ENCODE peak calls at places on chromosome 1, in eight cellular contexts. One of them, this sample, is unnamed.

GRCh38 chr1:151934048-151934493 is 24.8 kb upstream of the THEM4 start:
- DNase-seq in HCT116: no peak
- DNase-seq in Calu3: peak; percentile 76
- DNase-seq in fibroblast of lung: peak; percentile 69
- DNase-seq in GM23338: peak; percentile 86
- DNase-seq in psoas muscle: no peak
- DNase-seq in neural crest cell: peak; percentile 44
- DNase-seq in GM13976: peak; percentile 55
- DNase-seq in this sample: peak; percentile 42

GRCh38 chr1:212488436-212489283 is 55.9 kb downstream of the NENF start:
- DNase-seq in HCT116: no peak
- DNase-seq in Calu3: peak; percentile 83
- DNase-seq in fibroblast of lung: peak; percentile 92
- DNase-seq in GM23338: no peak
- DNase-seq in psoas muscle: peak; percentile 62
- DNase-seq in neural crest cell: no peak
- DNase-seq in GM13976: peak; percentile 81
- DNase-seq in this sample: peak; percentile 79

GRCh38 chr1:71303617-71304041 is 222.8 kb upstream of the ZRANB2 start:
- DNase-seq in HCT116: no peak
- DNase-seq in Calu3: no peak
- DNase-seq in fibroblast of lung: no peak
- DNase-seq in GM23338: no peak
- DNase-seq in psoas muscle: no peak
- DNase-seq in neural crest cell: no peak
- DNase-seq in GM13976: no peak
- DNase-seq in this sample: no peak

GRCh38 chr1:220528049-220528678 is at the start of gene MARK1:
- DNase-seq in HCT116: no peak
- DNase-seq in Calu3: peak; percentile 56
- DNase-seq in fibroblast of lung: peak; percentile 46
- DNase-seq in GM23338: peak; percentile 79
- DNase-seq in psoas muscle: peak; percentile 85
- DNase-seq in neural crest cell: peak; percentile 52
- DNase-seq in GM13976: peak; percentile 64
- DNase-seq in this sample: peak; percentile 56

GRCh38 chr1:27807385-27807784 is 23.2 kb upstream of the PPP1R8 start:
- DNase-seq in HCT116: no peak
- DNase-seq in Calu3: no peak
- DNase-seq in fibroblast of lung: no peak
- DNase-seq in GM23338: peak; percentile 28
- DNase-seq in psoas muscle: no peak
- DNase-seq in neural crest cell: no peak
- DNase-seq in GM13976: no peak
- DNase-seq in this sample: no peak

GRCh38 chr1:28773105-28773504 is 36.4 kb downstream of the YTHDF2 start:
- DNase-seq in HCT116: no peak
- DNase-seq in Calu3: no peak
- DNase-seq in fibroblast of lung: no peak
- DNase-seq in GM23338: no peak
- DNase-seq in psoas muscle: no peak
- DNase-seq in neural crest cell: no peak
- DNase-seq in GM13976: no peak
- DNase-seq in this sample: no peak

GRCh38 chr1:119279441-119280415 is 88.9 kb upstream of the HAO2 start:
- DNase-seq in HCT116: peak; percentile 71
- DNase-seq in Calu3: peak; percentile 61
- DNase-seq in fibroblast of lung: peak; percentile 46
- DNase-seq in GM23338: no peak
- DNase-seq in psoas muscle: no peak
- DNase-seq in neural crest cell: no peak
- DNase-seq in GM13976: no peak
- DNase-seq in this sample: no peak

GRCh38 chr1:200302893-200303250 is 107.0 kb downstream of the ZNF281 start:
- DNase-seq in HCT116: no peak
- DNase-seq in Calu3: no peak
- DNase-seq in fibroblast of lung: peak; percentile 36
- DNase-seq in GM23338: peak; percentile 50
- DNase-seq in psoas muscle: no peak
- DNase-seq in neural crest cell: no peak
- DNase-seq in GM13976: no peak
- DNase-seq in this sample: no peak

GRCh38 chr1:7224644-7225043 is 439.4 kb downstream of the CAMTA1 start:
- DNase-seq in HCT116: peak; percentile 37
- DNase-seq in Calu3: no peak
- DNase-seq in fibroblast of lung: no peak
- DNase-seq in GM23338: peak; percentile 49
- DNase-seq in psoas muscle: no peak
- DNase-seq in neural crest cell: no peak
- DNase-seq in GM13976: no peak
- DNase-seq in this sample: no peak

GRCh38 chr1:180027949-180028445 is 73.4 kb downstream of the CEP350 start:
- DNase-seq in HCT116: no peak
- DNase-seq in Calu3: no peak
- DNase-seq in fibroblast of lung: peak; percentile 82
- DNase-seq in GM23338: no peak
- DNase-seq in psoas muscle: no peak
- DNase-seq in neural crest cell: no peak
- DNase-seq in GM13976: no peak
- DNase-seq in this sample: no peak

GRCh38 chr1:154571964-154572288 is 4.3 kb downstream of the CHRNB2 start:
- DNase-seq in HCT116: no peak
- DNase-seq in Calu3: no peak
- DNase-seq in fibroblast of lung: no peak
- DNase-seq in GM23338: peak; percentile 12
- DNase-seq in psoas muscle: no peak
- DNase-seq in neural crest cell: no peak
- DNase-seq in GM13976: no peak
- DNase-seq in this sample: no peak

GRCh38 chr1:26786437-26787380 is 1.0 kb upstream of the PIGV start:
- DNase-seq in HCT116: no peak
- DNase-seq in Calu3: peak; percentile 30
- DNase-seq in fibroblast of lung: peak; percentile 86
- DNase-seq in GM23338: peak; percentile 69
- DNase-seq in psoas muscle: peak; percentile 81
- DNase-seq in neural crest cell: peak; percentile 32
- DNase-seq in GM13976: peak; percentile 70
- DNase-seq in this sample: peak; percentile 65

GRCh38 chr1:244214009-244214967 is 163.2 kb downstream of the ZBTB18 start:
- DNase-seq in HCT116: peak; percentile 79
- DNase-seq in Calu3: peak; percentile 85
- DNase-seq in fibroblast of lung: peak; percentile 90
- DNase-seq in GM23338: peak; percentile 75
- DNase-seq in psoas muscle: peak; percentile 73
- DNase-seq in neural crest cell: no peak
- DNase-seq in GM13976: no peak
- DNase-seq in this sample: no peak

GRCh38 chr1:222897527-222898190 is 82.8 kb downstream of the DISP1 start:
- DNase-seq in HCT116: no peak
- DNase-seq in Calu3: no peak
- DNase-seq in fibroblast of lung: peak; percentile 52
- DNase-seq in GM23338: no peak
- DNase-seq in psoas muscle: no peak
- DNase-seq in neural crest cell: no peak
- DNase-seq in GM13976: no peak
- DNase-seq in this sample: no peak

GRCh38 chr1:152162826-152163463 is 3.9 kb upstream of the RPTN start:
- DNase-seq in HCT116: peak; percentile 34
- DNase-seq in Calu3: no peak
- DNase-seq in fibroblast of lung: peak; percentile 58
- DNase-seq in GM23338: no peak
- DNase-seq in psoas muscle: no peak
- DNase-seq in neural crest cell: no peak
- DNase-seq in GM13976: no peak
- DNase-seq in this sample: no peak

GRCh38 chr1:168379110-168379860 is 98.6 kb downstream of the TBX19 start:
- DNase-seq in HCT116: no peak
- DNase-seq in Calu3: no peak
- DNase-seq in fibroblast of lung: no peak
- DNase-seq in GM23338: no peak
- DNase-seq in psoas muscle: no peak
- DNase-seq in neural crest cell: no peak
- DNase-seq in GM13976: no peak
- DNase-seq in this sample: no peak

GRCh38 chr1:84271452-84272273 is 29.8 kb upstream of the SAMD13 start:
- DNase-seq in HCT116: no peak
- DNase-seq in Calu3: peak; percentile 18
- DNase-seq in fibroblast of lung: peak; percentile 61
- DNase-seq in GM23338: peak; percentile 43
- DNase-seq in psoas muscle: no peak
- DNase-seq in neural crest cell: no peak
- DNase-seq in GM13976: peak; percentile 64
- DNase-seq in this sample: peak; percentile 56

GRCh38 chr1:24093762-24094161 is 18.2 kb downstream of the MYOM3 start:
- DNase-seq in HCT116: no peak
- DNase-seq in Calu3: no peak
- DNase-seq in fibroblast of lung: no peak
- DNase-seq in GM23338: no peak
- DNase-seq in psoas muscle: no peak
- DNase-seq in neural crest cell: no peak
- DNase-seq in GM13976: no peak
- DNase-seq in this sample: no peak

GRCh38 chr1:114081145-114082046 is 72.3 kb downstream of the SYT6 start:
- DNase-seq in HCT116: no peak
- DNase-seq in Calu3: no peak
- DNase-seq in fibroblast of lung: no peak
- DNase-seq in GM23338: no peak
- DNase-seq in psoas muscle: peak; percentile 56
- DNase-seq in neural crest cell: no peak
- DNase-seq in GM13976: no peak
- DNase-seq in this sample: no peak

GRCh38 chr1:65082346-65083040 is 65.5 kb upstream of the AK4 start:
- DNase-seq in HCT116: no peak
- DNase-seq in Calu3: no peak
- DNase-seq in fibroblast of lung: no peak
- DNase-seq in GM23338: no peak
- DNase-seq in psoas muscle: no peak
- DNase-seq in neural crest cell: no peak
- DNase-seq in GM13976: no peak
- DNase-seq in this sample: no peak
- TF ChIP-seq CTCF in HCT116: no peak
- TF ChIP-seq CTCF in Calu3: no peak
- TF ChIP-seq CTCF in fibroblast of lung: no peak
- TF ChIP-seq CTCF in GM23338: no peak
- TF ChIP-seq CTCF in psoas muscle: no peak
- TF ChIP-seq CTCF in neural crest cell: no peak
- TF ChIP-seq CTCF in GM13976: no peak
- TF ChIP-seq CTCF in this sample: no peak

DNA sequence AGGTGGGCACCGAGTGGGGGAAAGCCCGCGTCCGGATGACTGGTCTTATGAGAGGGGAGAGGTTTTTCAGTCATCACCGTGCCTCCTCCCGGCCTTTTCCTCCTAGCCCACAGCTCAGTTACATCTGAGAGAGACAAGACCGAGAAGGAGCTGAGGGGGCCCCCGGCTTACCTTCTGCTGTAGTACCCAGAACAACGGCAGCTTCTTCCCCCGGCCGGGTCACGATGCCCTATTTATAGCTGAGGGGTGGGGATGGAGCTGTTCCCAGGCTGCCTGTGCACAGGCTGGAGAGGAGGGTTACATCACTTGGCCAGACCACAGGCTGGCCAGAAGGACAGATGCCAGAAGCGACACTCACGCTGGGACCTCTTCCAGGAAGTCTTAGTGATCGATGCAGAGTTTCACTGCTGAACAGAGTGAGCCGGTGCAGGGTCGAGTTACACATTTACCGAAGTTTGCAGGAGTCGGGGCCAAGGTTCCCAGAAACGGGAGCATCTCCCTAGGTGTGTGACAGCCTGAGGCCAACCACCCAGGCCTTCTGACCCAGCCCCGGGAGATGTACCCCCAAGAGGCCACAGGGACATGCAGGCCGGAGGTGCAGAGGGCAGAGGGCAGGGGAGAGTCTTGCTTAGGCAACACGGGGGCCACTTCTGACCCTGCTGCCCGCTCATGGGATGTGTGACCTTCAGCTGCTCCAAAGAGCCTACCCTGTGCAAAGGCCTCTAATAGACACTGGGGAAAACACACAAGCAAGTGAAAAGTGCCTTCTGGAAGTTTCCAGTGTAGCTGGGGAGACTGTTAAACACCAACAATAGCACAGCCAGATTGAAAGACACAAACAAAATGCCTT is at the start of gene AGT:
- DNase-seq in HCT116: no peak
- DNase-seq in Calu3: peak; percentile 79
- DNase-seq in fibroblast of lung: peak; percentile 94
- DNase-seq in GM23338: no peak
- DNase-seq in psoas muscle: peak; percentile 93
- DNase-seq in neural crest cell: no peak
- DNase-seq in GM13976: no peak
- DNase-seq in this sample: no peak
- TF ChIP-seq CTCF in HCT116: no peak
- TF ChIP-seq CTCF in Calu3: no peak
- TF ChIP-seq CTCF in fibroblast of lung: no peak
- TF ChIP-seq CTCF in GM23338: no peak
- TF ChIP-seq CTCF in psoas muscle: no peak
- TF ChIP-seq CTCF in neural crest cell: no peak
- TF ChIP-seq CTCF in GM13976: no peak
- TF ChIP-seq CTCF in this sample: no peak

GRCh38 chr1:60809204-60809985 is 273.0 kb upstream of the NFIA start:
- DNase-seq in HCT116: no peak
- DNase-seq in Calu3: no peak
- DNase-seq in fibroblast of lung: no peak
- DNase-seq in GM23338: no peak
- DNase-seq in psoas muscle: no peak
- DNase-seq in neural crest cell: no peak
- DNase-seq in GM13976: no peak
- DNase-seq in this sample: no peak
- TF ChIP-seq CTCF in HCT116: no peak
- TF ChIP-seq CTCF in Calu3: no peak
- TF ChIP-seq CTCF in fibroblast of lung: no peak
- TF ChIP-seq CTCF in GM23338: no peak
- TF ChIP-seq CTCF in psoas muscle: no peak
- TF ChIP-seq CTCF in neural crest cell: no peak
- TF ChIP-seq CTCF in GM13976: no peak
- TF ChIP-seq CTCF in this sample: no peak

GRCh38 chr1:110176299-110176956 is 26.1 kb downstream of the SLC6A17 start:
- DNase-seq in HCT116: no peak
- DNase-seq in Calu3: peak; percentile 70
- DNase-seq in fibroblast of lung: no peak
- DNase-seq in GM23338: no peak
- DNase-seq in psoas muscle: no peak
- DNase-seq in neural crest cell: no peak
- DNase-seq in GM13976: no peak
- DNase-seq in this sample: no peak

GRCh38 chr1:110171134-110171733 is 20.9 kb downstream of the SLC6A17 start:
- DNase-seq in HCT116: no peak
- DNase-seq in Calu3: no peak
- DNase-seq in fibroblast of lung: no peak
- DNase-seq in GM23338: no peak
- DNase-seq in psoas muscle: no peak
- DNase-seq in neural crest cell: no peak
- DNase-seq in GM13976: no peak
- DNase-seq in this sample: no peak

GRCh38 chr1:110174961-110175360 is 24.7 kb downstream of the SLC6A17 start:
- DNase-seq in HCT116: no peak
- DNase-seq in Calu3: no peak
- DNase-seq in fibroblast of lung: no peak
- DNase-seq in GM23338: no peak
- DNase-seq in psoas muscle: no peak
- DNase-seq in neural crest cell: no peak
- DNase-seq in GM13976: no peak
- DNase-seq in this sample: no peak

GRCh38 chr1:110172001-110172400 is 21.7 kb downstream of the SLC6A17 start:
- DNase-seq in HCT116: no peak
- DNase-seq in Calu3: no peak
- DNase-seq in fibroblast of lung: no peak
- DNase-seq in GM23338: no peak
- DNase-seq in psoas muscle: no peak
- DNase-seq in neural crest cell: no peak
- DNase-seq in GM13976: no peak
- DNase-seq in this sample: no peak

GRCh38 chr1:110173466-110174117 is 23.3 kb downstream of the SLC6A17 start:
- DNase-seq in HCT116: no peak
- DNase-seq in Calu3: no peak
- DNase-seq in fibroblast of lung: no peak
- DNase-seq in GM23338: peak; percentile 45
- DNase-seq in psoas muscle: no peak
- DNase-seq in neural crest cell: no peak
- DNase-seq in GM13976: no peak
- DNase-seq in this sample: no peak
- TF ChIP-seq CTCF in HCT116: no peak
- TF ChIP-seq CTCF in Calu3: no peak
- TF ChIP-seq CTCF in fibroblast of lung: no peak
- TF ChIP-seq CTCF in GM23338: no peak
- TF ChIP-seq CTCF in psoas muscle: no peak
- TF ChIP-seq CTCF in neural crest cell: no peak
- TF ChIP-seq CTCF in GM13976: no peak
- TF ChIP-seq CTCF in this sample: no peak